ENCODE peak calls at places on chromosomes 5 and 9, in nine cellular contexts. Z is H1, E is A549, D is SK-N-SH, I is GM12878, U is HCT116, N is HepG2, Q is endothelial cell of umbilical vein, K is K562. W is an unnamed sample.

GRCh38 chr9:33287087-33287490 is 3.2 kb upstream of the NFX1 start:
- DNase-seq in Z (peak; percentile 43), E (peak; percentile 89), D (peak; percentile 65), I (no peak), U (peak; percentile 46), N (peak; percentile 67), Q (peak; percentile 71), K (peak; percentile 42), W (peak; percentile 91)

GRCh38 chr9:94772654-94773303 is 46.3 kb downstream of the AOPEP start:
- DNase-seq in Z (no peak), E (no peak), D (peak; percentile 42), I (no peak), U (no peak), N (no peak), Q (no peak), K (no peak), W (no peak)

GRCh38 chr9:14924821-14925220 is 14.6 kb upstream of the FREM1 start:
- DNase-seq in Z (no peak), E (no peak), D (no peak), I (no peak), U (no peak), N (peak; percentile 16), Q (no peak), K (no peak), W (peak; percentile 16)

GRCh38 chr5:126449751-126450271 is 26.6 kb downstream of the GRAMD2B start:
- DNase-seq in Z (no peak), E (no peak), D (no peak), I (peak; percentile 79), U (no peak), N (no peak), Q (peak; percentile 49), K (peak; percentile 44), W (no peak)

GRCh38 chr9:126947529-126947928 is 32.9 kb downstream of the RALGPS1 start:
- DNase-seq in Z (no peak), E (no peak), D (no peak), I (no peak), U (peak; percentile 16), N (no peak), Q (no peak), K (peak; percentile 13), W (no peak)

GRCh38 chr9:5644522-5644921 is 15.6 kb downstream of the RIC1 start:
- DNase-seq in Z (no peak), E (no peak), D (no peak), I (no peak), U (no peak), N (no peak), Q (no peak), K (no peak), W (no peak)

GRCh38 chr9:34457266-34458012 is 931 bp downstream of the FAM219A start:
- DNase-seq in Z (peak; percentile 76), E (peak; percentile 69), D (peak; percentile 81), I (no peak), U (no peak), N (no peak), Q (peak; percentile 81), K (peak; percentile 38), W (peak; percentile 41)

GRCh38 chr9:69180670-69181069 is 6.6 kb downstream of the TJP2 start:
- DNase-seq in Z (no peak), E (peak; percentile 64), D (peak; percentile 74), I (no peak), U (peak; percentile 83), N (peak; percentile 93), Q (peak; percentile 98), K (peak; percentile 87), W (peak; percentile 74)

GRCh38 chr5:34563951-34564705 is 92.0 kb upstream of the RAI14 start:
- DNase-seq in Z (no peak), E (no peak), D (no peak), I (no peak), U (no peak), N (no peak), Q (no peak), K (peak; percentile 12), W (no peak)

GRCh38 chr9:114108016-114108833 is 9.1 kb upstream of the KIF12 start:
- DNase-seq in Z (peak; percentile 93), E (peak; percentile 91), D (peak; percentile 88), I (no peak), U (peak; percentile 52), N (peak; percentile 80), Q (peak; percentile 74), K (peak; percentile 75), W (peak; percentile 73)

GRCh38 chr5:112917453-112918005 is 4.5 kb downstream of the REEP5 start:
- DNase-seq in Z (peak; percentile 64), E (no peak), D (peak; percentile 37), I (no peak), U (no peak), N (peak; percentile 28), Q (no peak), K (peak; percentile 42), W (peak; percentile 53)

GRCh38 chr9:135402048-135402738 is 77.4 kb upstream of the PPP1R26 start:
- DNase-seq in Z (no peak), E (no peak), D (no peak), I (no peak), U (no peak), N (no peak), Q (no peak), K (no peak), W (no peak)

GRCh38 chr5:111075520-111075919 is 4.0 kb downstream of the TSLP start:
- DNase-seq in Z (no peak), E (no peak), D (no peak), I (no peak), U (peak; percentile 44), N (no peak), Q (no peak), K (no peak), W (no peak)

DNA sequence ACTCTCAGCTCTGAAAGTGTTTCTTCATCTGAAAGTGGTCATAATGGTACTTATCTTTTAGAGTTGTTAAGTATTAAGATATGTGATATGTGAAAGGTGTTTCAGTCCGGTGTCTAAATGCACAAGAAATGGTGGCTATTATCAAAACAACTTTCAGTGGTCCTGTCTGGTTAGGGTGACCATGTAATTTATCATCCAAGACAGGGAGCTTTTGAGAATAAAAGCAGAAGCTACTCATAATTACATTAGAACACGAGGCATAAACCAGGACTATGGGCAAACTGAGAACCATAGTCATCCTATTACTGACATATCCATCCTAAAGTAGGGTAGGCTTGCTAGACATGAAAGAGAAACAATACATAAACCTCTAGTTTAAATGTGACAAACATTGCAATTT is 418.1 kb upstream of the SEMA6A start:
- DNase-seq in Z (no peak), E (no peak), D (no peak), I (no peak), U (no peak), N (no peak), Q (no peak), K (no peak), W (no peak)
- TF ChIP-seq CTCF in Z (no peak), E (no peak), D (no peak), I (no peak), U (no peak), N (no peak), Q (no peak), K (no peak), W (no peak)

DNA sequence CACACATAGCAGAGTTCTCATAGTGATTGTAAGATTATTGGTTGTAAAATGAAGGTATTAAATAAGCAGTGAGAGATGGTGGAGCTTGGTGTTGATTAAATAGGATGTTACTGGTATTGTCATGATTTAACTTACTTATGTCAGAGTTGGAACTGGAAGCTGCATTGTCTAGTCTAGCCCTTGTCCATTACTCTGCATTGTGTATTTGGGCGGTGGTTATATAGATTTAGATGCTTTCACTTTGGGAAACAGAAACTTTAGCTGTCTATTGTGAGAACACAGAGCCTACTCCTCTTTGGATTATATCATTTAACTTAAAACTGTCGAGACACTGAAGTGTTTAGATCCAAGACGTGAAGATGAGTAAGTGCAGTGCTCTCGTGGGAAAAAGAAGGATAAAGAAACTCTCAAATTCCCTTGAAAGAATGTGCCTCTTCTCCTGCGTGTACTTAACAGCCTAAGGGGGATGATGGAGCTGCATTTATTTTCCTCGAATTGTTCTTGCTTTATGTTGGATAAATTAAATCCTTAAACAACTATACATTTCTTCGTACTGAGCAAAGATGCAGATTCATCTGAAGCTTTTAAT is 21.5 kb downstream of the FBXL7 start:
- DNase-seq in Z (no peak), E (no peak), D (no peak), I (no peak), U (no peak), N (no peak), Q (no peak), K (no peak), W (no peak)
- H3K4me3 ChIP-seq in Z (no peak overlapping the region), E (no peak overlapping the region), D (peak overlapping the region; percentile 24), I (no peak overlapping the region), U (no peak overlapping the region), N (no peak overlapping the region), Q (no peak overlapping the region), K (no peak overlapping the region), W (no peak overlapping the region)

GRCh38 chr5:181204561-181205401 is at the start of gene TRIM7:
- DNase-seq in Z (no peak), E (peak; percentile 65), D (peak; percentile 72), I (no peak), U (no peak), N (no peak), Q (peak; percentile 60), K (peak; percentile 67), W (no peak)

GRCh38 chr5:181203842-181204560 is 995 bp downstream of the TRIM7 start:
- DNase-seq in Z (no peak), E (peak; percentile 60), D (peak; percentile 73), I (no peak), U (no peak), N (no peak), Q (no peak), K (peak; percentile 73), W (no peak)

GRCh38 chr5:181205402-181205734 is 372 bp upstream of the TRIM7 start:
- DNase-seq in Z (no peak), E (no peak), D (no peak), I (no peak), U (no peak), N (no peak), Q (no peak), K (no peak), W (no peak)

GRCh38 chr5:181200816-181201215 is 4.2 kb downstream of the TRIM7 start:
- DNase-seq in Z (no peak), E (no peak), D (no peak), I (no peak), U (no peak), N (no peak), Q (no peak), K (no peak), W (no peak)

DNA sequence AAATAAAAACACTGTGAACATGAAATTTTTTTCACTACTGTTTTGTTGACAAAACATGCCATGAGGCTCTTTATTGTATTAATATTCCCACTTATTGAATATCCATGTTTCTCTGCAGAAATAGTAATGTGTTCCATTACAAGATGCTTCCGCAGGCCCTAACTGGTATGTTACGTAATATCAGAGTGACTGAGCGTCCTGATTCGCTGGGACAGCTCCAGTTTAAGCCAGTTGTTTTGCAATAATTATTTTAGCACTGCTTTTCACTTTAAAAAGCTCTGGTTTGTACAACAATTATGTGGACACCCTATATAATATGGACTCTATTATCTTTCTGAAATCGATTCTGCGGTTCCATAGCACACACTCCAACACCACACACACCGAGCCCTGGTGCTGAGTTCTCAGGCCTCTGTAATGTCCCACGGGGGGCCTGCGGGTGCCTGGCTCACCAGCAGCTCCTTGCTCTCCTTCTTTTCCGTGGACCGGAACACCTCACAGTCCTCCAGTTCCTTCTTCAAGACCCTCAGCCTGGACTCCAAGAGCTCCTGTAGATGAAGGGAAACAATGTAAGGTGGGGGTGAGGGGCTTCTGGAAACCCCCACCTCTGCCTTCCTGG is 1.8 kb downstream of the TRIM7 start:
- DNase-seq in Z (no peak), E (no peak), D (no peak), I (no peak), U (no peak), N (no peak), Q (no peak), K (no peak), W (peak; percentile 78)
- TF ChIP-seq MAX in Z (no peak), E (no peak), D (no peak), I (no peak), U (no peak), N (no peak), Q (no peak), K (no peak), W (no peak)

GRCh38 chr5:135466178-135467050 is 14.3 kb upstream of the TIFAB start:
- DNase-seq in Z (peak; percentile 93), E (peak; percentile 87), D (peak; percentile 94), I (no peak), U (peak; percentile 36), N (peak; percentile 40), Q (peak; percentile 62), K (peak; percentile 81), W (peak; percentile 83)
- TF ChIP-seq CTCF in Z (peak; percentile 94), E (peak; percentile 85), D (peak; percentile 89), I (peak; percentile 82), U (peak; percentile 87), N (peak; percentile 96), Q (peak; percentile 94), K (peak; percentile 95), W (peak; percentile 79)